ENCODE peak calls at places on chromosome 13, in nine cellular contexts. Y is CD4-positive, CD25-positive, alpha-beta regulatory T cell; Z is CD8-positive, alpha-beta T cell; R is GM23248; T is ovary; S is astrocyte; A is thoracic aorta; P is right atrium auricular region; C is Karpas-422. L is an unnamed sample. For H3K9me3, the result is how much of the 10 kb centered on the place peaks cover.

GRCh38 chr13:44936246-44936645 is 53.0 kb downstream of the NUFIP1 start:
- DNase-seq in Y (no peak), Z (no peak), R (no peak), T (no peak), S (peak), A (no peak), P (no peak), C (no peak), L (no peak)

GRCh38 chr13:79434578-79434977 is 28.5 kb upstream of the RBM26 start:
- DNase-seq in Y (no peak), Z (no peak), R (peak), T (no peak), S (peak), A (no peak), P (no peak), C (no peak), L (no peak)

GRCh38 chr13:27005556-27005955 is 166.1 kb downstream of the USP12 start:
- DNase-seq in Y (no peak), Z (no peak), R (no peak), T (no peak), S (peak), A (no peak), P (no peak), C (no peak), L (no peak)

GRCh38 chr13:70353096-70353495 is 244.8 kb upstream of the KLHL1 start:
- DNase-seq in Y (no peak), Z (no peak), R (no peak), T (no peak), S (no peak), A (no peak), P (no peak), C (no peak), L (no peak)

GRCh38 chr13:108925070-108925469 is 295.7 kb downstream of the MYO16 start:
- DNase-seq in Y (no peak), Z (no peak), R (no peak), T (no peak), S (no peak), A (no peak), P (no peak), C (no peak), L (no peak)

GRCh38 chr13:51451134-51451466 is 1.7 kb downstream of the INTS6 start:
- DNase-seq in Y (no peak), Z (no peak), R (no peak), T (no peak), S (no peak), A (no peak), P (no peak), C (peak), L (no peak)

GRCh38 chr13:76812971-76813691 is 73.1 kb downstream of the KCTD12 start:
- DNase-seq in Y (no peak), Z (no peak), R (peak), T (no peak), S (no peak), A (no peak), P (peak), C (no peak), L (no peak)

GRCh38 chr13:82803341-82803740 is 1078.9 kb downstream of the SLITRK1 start:
- DNase-seq in Y (no peak), Z (no peak), R (peak), T (no peak), S (no peak), A (no peak), P (no peak), C (no peak), L (no peak)

GRCh38 chr13:35649162-35649561 is 172.7 kb upstream of the MAB21L1 start:
- DNase-seq in Y (no peak), Z (no peak), R (peak), T (no peak), S (no peak), A (no peak), P (no peak), C (no peak), L (no peak)

GRCh38 chr13:41008349-41008980 is 10.7 kb downstream of the ELF1 start:
- DNase-seq in Y (no peak), Z (no peak), R (peak), T (no peak), S (peak), A (no peak), P (no peak), C (no peak), L (no peak)

GRCh38 chr13:114148521-114148855 is 16.1 kb upstream of the RASA3 start:
- DNase-seq in Y (peak), Z (peak), R (no peak), T (no peak), S (no peak), A (no peak), P (no peak), C (no peak), L (peak)

GRCh38 chr13:44487989-44488388 is 88.1 kb downstream of the TSC22D1 start:
- DNase-seq in Y (no peak), Z (no peak), R (no peak), T (no peak), S (no peak), A (no peak), P (no peak), C (no peak), L (no peak)

GRCh38 chr13:109301711-109302110 is 484.7 kb downstream of the IRS2 start:
- DNase-seq in Y (no peak), Z (no peak), R (no peak), T (no peak), S (no peak), A (no peak), P (no peak), C (no peak), L (no peak)

GRCh38 chr13:98482476-98483444 is 94.1 kb downstream of the STK24 start:
- DNase-seq in Y (no peak), Z (no peak), R (peak), T (peak), S (peak), A (no peak), P (peak), C (no peak), L (no peak)

GRCh38 chr13:50360637-50361036 is 345.4 kb downstream of the KCNRG start:
- DNase-seq in Y (no peak), Z (no peak), R (no peak), T (no peak), S (no peak), A (no peak), P (no peak), C (no peak), L (no peak)

GRCh38 chr13:113126265-113127150 is 3.9 kb downstream of the F10 start:
- DNase-seq in Y (no peak), Z (no peak), R (no peak), T (no peak), S (no peak), A (no peak), P (no peak), C (no peak), L (no peak)

GRCh38 chr13:67267136-67267535 is 37.0 kb upstream of the PCDH9 start:
- DNase-seq in Y (no peak), Z (no peak), R (peak), T (no peak), S (peak), A (no peak), P (no peak), C (no peak), L (no peak)

GRCh38 chr13:30704596-30704995 is 30.7 kb upstream of the ALOX5AP start:
- DNase-seq in Y (no peak), Z (no peak), R (no peak), T (no peak), S (no peak), A (no peak), P (no peak), C (no peak), L (no peak)

GRCh38 chr13:20616059-20616797 is 49.3 kb downstream of the IFT88 start:
- DNase-seq in Y (no peak), Z (no peak), R (peak), T (no peak), S (peak), A (no peak), P (no peak), C (no peak), L (no peak)

GRCh38 chr13:68261105-68261504 is 1031.0 kb upstream of the PCDH9 start:
- DNase-seq in Y (no peak), Z (no peak), R (no peak), T (no peak), S (no peak), A (no peak), P (no peak), C (peak), L (no peak)

GRCh38 chr13:33123066-33123940 is 107.1 kb downstream of the KL start:
- DNase-seq in Y (no peak), Z (no peak), R (peak), T (no peak), S (peak), A (no peak), P (no peak), C (no peak), L (no peak)

GRCh38 chr13:94327318-94327717 is 152.2 kb downstream of the DCT start:
- DNase-seq in Y (no peak), Z (no peak), R (no peak), T (no peak), S (peak), A (no peak), P (no peak), C (no peak), L (no peak)

GRCh38 chr13:83498486-83499190 is 383.6 kb downstream of the SLITRK1 start:
- DNase-seq in Y (no peak), Z (no peak), R (peak), T (no peak), S (peak), A (no peak), P (no peak), C (no peak), L (no peak)

GRCh38 chr13:52846567-52847321 is 1.7 kb downstream of the PCDH8 start:
- DNase-seq in Y (no peak), Z (no peak), R (peak), T (peak), S (peak), A (no peak), P (no peak), C (peak), L (no peak)

GRCh38 chr13:25803626-25804025 is 248.2 kb downstream of the SHISA2 start:
- DNase-seq in Y (no peak), Z (no peak), R (no peak), T (no peak), S (no peak), A (no peak), P (no peak), C (no peak), L (no peak)

GRCh38 chr13:33490461-33491327 is 205.1 kb upstream of the STARD13 start:
- DNase-seq in Y (no peak), Z (no peak), R (peak), T (no peak), S (no peak), A (no peak), P (peak), C (no peak), L (no peak)

GRCh38 chr13:104357174-104357573 is 1291.0 kb upstream of the SLC10A2 start:
- DNase-seq in Y (no peak), Z (no peak), R (no peak), T (no peak), S (peak), A (no peak), P (no peak), C (no peak), L (no peak)
- H3K9me3 ChIP-seq in Y (under half), Z (under half), R (under half), T (under half), S (under half), A (under half), P (under half), C (under half), L (under half)

GRCh38 chr13:57820924-57821323 is 189.4 kb downstream of the PCDH17 start:
- DNase-seq in Y (no peak), Z (no peak), R (no peak), T (no peak), S (no peak), A (no peak), P (no peak), C (no peak), L (no peak)
- H3K9me3 ChIP-seq in Y (under half), Z (under half), R (under half), T (under half), S (under half), A (under half), P (under half), C (under half), L (under half)

DNA sequence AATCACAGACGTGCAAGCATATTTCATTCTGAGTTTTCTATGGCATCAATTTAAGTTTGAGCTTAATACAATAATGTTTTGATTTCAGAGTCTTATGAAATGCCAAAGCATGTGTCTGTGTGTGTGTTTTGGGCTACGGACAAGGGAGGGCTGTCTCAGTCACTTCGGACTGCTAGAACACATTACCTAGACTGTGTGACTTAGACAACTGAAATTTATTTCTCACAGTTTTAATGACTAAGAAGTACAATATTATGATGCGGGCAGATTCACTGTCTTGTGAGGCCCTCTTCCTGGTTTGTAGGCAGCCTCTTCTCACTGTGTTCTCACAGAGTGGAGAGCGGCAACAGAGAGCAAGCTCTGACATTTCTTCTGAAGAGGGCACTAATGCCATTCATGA is 1202.0 kb downstream of the EFNB2 start:
- DNase-seq in Y (no peak), Z (no peak), R (peak), T (no peak), S (peak), A (no peak), P (no peak), C (no peak), L (no peak)
- H3K9me3 ChIP-seq in Y (under half), Z (under half), R (under half), T (under half), S (under half), A (under half), P (under half), C (under half), L (under half)

DNA sequence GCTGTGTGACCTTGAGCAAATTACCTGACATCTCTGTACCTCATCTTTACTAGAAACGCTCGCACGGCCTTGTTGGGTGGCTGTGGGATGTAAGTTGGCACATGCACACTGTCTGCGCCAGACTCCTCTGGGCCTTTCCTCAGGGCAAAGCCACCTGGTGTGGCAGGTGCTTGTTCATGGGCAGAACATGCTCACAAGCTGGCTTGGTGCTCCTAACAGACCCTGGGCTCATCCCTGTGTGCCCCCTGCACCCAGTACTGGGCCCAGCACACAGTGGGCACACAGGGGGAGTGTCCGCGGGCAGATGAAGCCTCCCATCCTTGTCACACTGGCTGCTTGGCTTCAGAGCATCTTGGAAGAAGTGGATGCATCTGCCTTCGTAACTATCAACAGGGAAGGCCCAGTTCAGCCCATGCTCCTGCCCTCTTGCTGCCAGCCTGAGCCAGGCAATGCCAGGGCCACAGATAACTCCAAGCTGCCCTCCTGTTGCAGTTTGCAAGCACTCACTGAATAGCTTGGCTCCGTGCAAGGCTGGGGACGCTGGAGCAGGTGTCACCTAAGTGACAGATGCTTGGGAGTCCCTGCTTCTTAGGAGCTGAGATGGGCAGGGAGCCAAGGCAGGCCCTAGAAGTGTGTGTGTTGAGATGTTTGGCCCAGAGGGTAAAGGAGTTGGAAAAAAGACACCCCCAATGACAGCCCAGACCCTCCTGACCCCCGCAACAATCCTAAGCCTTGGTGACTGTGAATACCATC is 123.9 kb downstream of the TUBA3C start:
- DNase-seq in Y (no peak), Z (no peak), R (no peak), T (no peak), S (no peak), A (no peak), P (no peak), C (no peak), L (no peak)
- H3K9me3 ChIP-seq in Y (under half), Z (under half), R (under half), T (under half), S (under half), A (under half), P (under half), C (under half), L (under half)